ENCODE peak calls at places on chromosomes 13 and 19, in five cellular contexts. C is glutamatergic neuron, H is heart right ventricle, N is A549, K is EL. L is an unnamed sample.

GRCh38 chr13:48539550-48539949 is 6.7 kb upstream of the RCBTB2 start:
- DNase-seq in C (no peak), H (no peak), N (no peak), K (no peak), L (no peak)

GRCh38 chr13:98473135-98473791 is 103.6 kb downstream of the STK24 start:
- DNase-seq in C (no peak), H (peak), N (no peak), K (no peak), L (no peak)

GRCh38 chr19:57769345-57770131 is at the start of gene ZNF586:
- DNase-seq in C (peak), H (peak), N (peak), K (peak), L (peak)

GRCh38 chr19:2578391-2578826 is 102.5 kb downstream of the GADD45B start:
- DNase-seq in C (no peak), H (no peak), N (peak), K (peak), L (no peak)

GRCh38 chr13:113607477-113608245 is 23.1 kb downstream of the TFDP1 start:
- DNase-seq in C (no peak), H (no peak), N (no peak), K (no peak), L (no peak)

GRCh38 chr19:16274466-16274865 is 50.2 kb upstream of the KLF2 start:
- DNase-seq in C (no peak), H (no peak), N (no peak), K (no peak), L (no peak)

GRCh38 chr19:2385053-2385721 is 25.1 kb downstream of the TMPRSS9 start:
- DNase-seq in C (peak), H (no peak), N (peak), K (peak), L (peak)

GRCh38 chr13:40503026-40503425 is 163.4 kb downstream of the FOXO1 start:
- DNase-seq in C (no peak), H (no peak), N (no peak), K (peak), L (no peak)

GRCh38 chr19:7792286-7792685 is 29.2 kb downstream of the CLEC4M start:
- DNase-seq in C (no peak), H (no peak), N (no peak), K (no peak), L (no peak)

GRCh38 chr19:57813919-57814504 is 701 bp downstream of the ZNF552 start:
- DNase-seq in C (no peak), H (no peak), N (peak), K (peak), L (no peak)

GRCh38 chr19:7196721-7197168 is 97.5 kb downstream of the INSR start:
- DNase-seq in C (no peak), H (no peak), N (no peak), K (no peak), L (no peak)